ENCODE peak calls at places on chromosomes 13 and 19, in four cellular contexts. K, Y, V and N are unnamed samples.

GRCh38 chr13:37501187-37501586 is 97.4 kb downstream of the POSTN start:
- DNase-seq in K (no peak), Y (no peak), V (no peak), N (no peak)

GRCh38 chr13:40632915-40633314 is 33.5 kb downstream of the FOXO1 start:
- DNase-seq in K (no peak), Y (no peak), V (no peak), N (no peak)

GRCh38 chr19:40147338-40147692 is 43.9 kb upstream of the MAP3K10 start:
- DNase-seq in K (no peak), Y (no peak), V (no peak), N (no peak)

GRCh38 chr13:95536629-95537241 is 15.8 kb upstream of the CLDN10 start:
- DNase-seq in K (no peak), Y (peak), V (no peak), N (no peak)

GRCh38 chr19:43997631-43998290 is 5.0 kb upstream of the ZNF230 start:
- DNase-seq in K (no peak), Y (peak), V (no peak), N (no peak)

GRCh38 chr13:109427695-109428094 is 358.7 kb downstream of the IRS2 start:
- DNase-seq in K (no peak), Y (no peak), V (no peak), N (no peak)

GRCh38 chr13:31355001-31355400 is 155.2 kb downstream of the B3GLCT start:
- DNase-seq in K (no peak), Y (no peak), V (no peak), N (no peak)

GRCh38 chr19:27906081-27906480 is 1306.9 kb downstream of the UQCRFS1 start:
- DNase-seq in K (no peak), Y (no peak), V (no peak), N (no peak)

GRCh38 chr19:32862741-32863140 is 6.8 kb downstream of the SLC7A9 start:
- DNase-seq in K (no peak), Y (no peak), V (no peak), N (no peak)

GRCh38 chr13:40777166-40777956 is 6.4 kb upstream of the MRPS31 start:
- DNase-seq in K (no peak), Y (peak), V (peak), N (peak)

GRCh38 chr13:113573065-113573464 is 11.5 kb upstream of the TFDP1 start:
- DNase-seq in K (no peak), Y (no peak), V (no peak), N (no peak)

GRCh38 chr13:98349731-98350305 is 172.7 kb upstream of the RNF113B start:
- DNase-seq in K (no peak), Y (peak), V (peak), N (peak)

GRCh38 chr19:42255766-42256750 is 1.1 kb upstream of the ERF start:
- DNase-seq in K (no peak), Y (peak), V (no peak), N (peak)

GRCh38 chr19:35986111-35986510 is 8.9 kb upstream of the SDHAF1 start:
- DNase-seq in K (no peak), Y (no peak), V (no peak), N (no peak)

GRCh38 chr13:62040806-62041205 is 625.2 kb upstream of the PCDH20 start:
- DNase-seq in K (no peak), Y (no peak), V (no peak), N (no peak)

GRCh38 chr13:50844181-50844875 is 836 bp upstream of the DLEU7 start:
- DNase-seq in K (no peak), Y (no peak), V (no peak), N (no peak)

GRCh38 chr13:100511422-100511821 is 77.2 kb downstream of the GGACT start:
- DNase-seq in K (no peak), Y (no peak), V (no peak), N (no peak)

GRCh38 chr19:38917921-38918491 is 6.0 kb upstream of the CCER2 start:
- DNase-seq in K (no peak), Y (no peak), V (peak), N (no peak)

GRCh38 chr19:6890938-6891337 is 3.6 kb downstream of the ADGRE1 start:
- DNase-seq in K (no peak), Y (no peak), V (no peak), N (no peak)

GRCh38 chr13:31320946-31321345 is 121.2 kb downstream of the B3GLCT start:
- DNase-seq in K (no peak), Y (no peak), V (no peak), N (no peak)

GRCh38 chr13:59111711-59112110 is 1052.0 kb downstream of the DIAPH3 start:
- DNase-seq in K (no peak), Y (no peak), V (no peak), N (no peak)

DNA sequence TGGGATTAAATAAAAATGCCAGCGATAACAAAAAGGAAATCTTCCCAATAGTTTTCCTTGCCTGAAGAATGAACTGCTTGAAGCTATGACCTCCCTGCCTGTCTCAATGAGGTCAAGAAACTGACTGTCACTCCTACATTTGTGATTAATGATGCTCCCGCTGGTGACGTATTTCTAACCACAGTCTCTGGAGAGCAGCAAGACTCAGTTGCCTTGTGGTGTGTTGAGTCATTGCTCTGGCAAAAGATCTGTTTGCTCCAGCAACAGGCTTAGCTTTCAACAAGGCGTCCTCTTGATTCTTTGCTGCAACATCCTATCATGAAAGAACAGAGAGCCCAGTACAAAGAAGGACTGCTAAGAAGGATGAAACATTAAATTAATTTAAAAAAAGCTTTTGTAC is 1051.4 kb downstream of the DIAPH3 start:
- DNase-seq in K (no peak), Y (no peak), V (no peak), N (no peak)
- TF ChIP-seq FOXK2 in K (no peak), Y (no peak), V (no peak), N (no peak)

GRCh38 chr13:66312312-66313087 is 917.6 kb downstream of the PCDH9 start:
- DNase-seq in K (no peak), Y (no peak), V (peak), N (no peak)
- TF ChIP-seq FOXK2 in K (no peak), Y (no peak), V (no peak), N (no peak)

DNA sequence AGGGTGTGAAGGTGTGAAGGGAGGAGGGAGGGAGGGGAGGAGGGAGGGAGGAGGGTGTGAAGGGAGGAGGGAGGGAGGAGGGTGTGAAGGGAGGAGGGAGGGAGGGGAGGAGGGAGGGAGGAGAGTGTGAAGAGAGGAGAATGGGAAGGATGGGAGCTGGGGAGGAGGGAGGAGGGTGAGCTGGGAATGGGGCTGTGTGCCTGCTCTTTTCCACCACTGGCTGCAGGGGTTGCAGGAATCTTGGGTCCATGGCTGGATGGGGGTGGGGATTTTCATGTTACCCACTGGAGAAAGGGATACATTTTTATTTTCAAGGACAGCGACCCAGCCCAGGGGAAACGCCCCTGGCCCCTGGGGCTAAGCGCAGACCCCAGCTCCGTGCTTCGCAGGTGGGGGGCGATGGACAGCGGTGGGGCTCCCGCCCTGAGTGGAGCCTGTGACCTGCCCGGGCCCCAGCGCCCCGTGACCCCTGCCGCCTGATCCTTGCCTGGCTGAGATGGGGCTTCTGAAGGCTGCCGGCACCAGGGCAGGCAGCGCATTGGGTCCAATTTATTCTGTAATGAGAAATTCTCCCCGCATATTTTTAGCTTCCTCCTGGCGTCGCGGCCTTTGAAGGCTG is 3.0 kb upstream of the EFNA2 start:
- DNase-seq in K (no peak), Y (no peak), V (no peak), N (no peak)
- TF ChIP-seq FOXK2 in K (no peak), Y (no peak), V (no peak), N (no peak)

GRCh38 chr19:45041125-45041524 is 2.3 kb downstream of the CLASRP start:
- DNase-seq in K (no peak), Y (no peak), V (no peak), N (no peak)

GRCh38 chr19:45035755-45036154 is 3.1 kb upstream of the CLASRP start:
- DNase-seq in K (no peak), Y (no peak), V (no peak), N (no peak)

GRCh38 chr19:45037393-45038169 is 1.3 kb upstream of the CLASRP start:
- DNase-seq in K (no peak), Y (no peak), V (no peak), N (no peak)

GRCh38 chr19:45040059-45040767 is 1.4 kb downstream of the CLASRP start:
- DNase-seq in K (no peak), Y (no peak), V (no peak), N (no peak)

DNA sequence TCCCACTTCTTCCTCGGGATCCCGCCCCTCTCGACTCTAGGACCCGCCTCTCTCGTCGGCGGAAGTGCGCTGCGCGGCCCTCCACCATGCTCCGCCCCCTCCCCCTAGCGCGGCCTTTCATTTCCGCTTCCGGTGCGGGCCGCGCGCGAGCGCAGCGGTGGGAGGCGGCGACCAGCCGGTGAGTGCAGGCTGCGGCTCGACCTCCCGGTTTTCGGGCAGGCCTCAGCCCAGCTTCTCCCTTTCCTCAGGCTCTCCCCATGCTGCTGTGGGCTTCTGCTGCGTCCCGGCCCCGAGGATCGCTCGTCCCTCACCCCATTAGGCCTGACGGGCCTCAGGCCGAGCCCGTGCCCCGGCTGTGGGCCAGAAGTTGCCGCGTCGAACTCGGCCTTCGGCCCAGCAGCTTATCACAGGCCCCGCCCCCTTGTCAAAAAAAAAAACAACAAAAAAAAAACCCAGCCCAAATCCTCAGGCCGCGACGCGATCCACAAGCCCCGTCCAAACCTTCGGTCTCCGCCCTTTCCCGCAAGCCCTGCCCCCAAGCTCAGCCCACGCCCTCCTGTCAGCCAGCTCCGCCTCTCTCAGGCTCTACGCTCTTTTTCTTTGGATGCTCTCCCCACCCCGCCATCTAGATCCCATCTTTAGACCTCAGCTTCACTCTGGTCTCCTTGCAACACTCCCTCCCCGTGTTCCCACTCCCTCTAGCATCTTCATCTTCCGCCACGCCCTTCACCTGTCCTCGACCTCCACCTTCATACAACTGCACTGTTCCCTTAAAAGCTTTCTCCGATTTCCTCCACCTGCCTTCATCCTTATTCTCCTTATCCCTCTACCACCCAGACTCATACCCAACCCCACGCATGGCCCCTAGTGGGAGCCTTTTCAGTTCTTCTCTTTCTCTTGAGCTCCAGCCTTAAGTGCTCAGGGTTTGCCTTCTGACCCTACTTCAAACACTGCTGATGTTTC is at the start of gene CLASRP:
- DNase-seq in K (peak), Y (peak), V (peak), N (peak)
- TF ChIP-seq FOXK2 in K (no peak), Y (no peak), V (no peak), N (no peak)

GRCh38 chr13:71663431-71663830 is 203.6 kb downstream of the DACH1 start:
- DNase-seq in K (no peak), Y (no peak), V (no peak), N (no peak)
- TF ChIP-seq FOXK2 in K (no peak), Y (no peak), V (no peak), N (no peak)

GRCh38 chr13:29282096-29282495 is 313.4 kb downstream of the SLC7A1 start:
- DNase-seq in K (no peak), Y (no peak), V (no peak), N (no peak)

GRCh38 chr13:29279859-29280258 is 315.6 kb downstream of the SLC7A1 start:
- DNase-seq in K (no peak), Y (no peak), V (no peak), N (no peak)

DNA sequence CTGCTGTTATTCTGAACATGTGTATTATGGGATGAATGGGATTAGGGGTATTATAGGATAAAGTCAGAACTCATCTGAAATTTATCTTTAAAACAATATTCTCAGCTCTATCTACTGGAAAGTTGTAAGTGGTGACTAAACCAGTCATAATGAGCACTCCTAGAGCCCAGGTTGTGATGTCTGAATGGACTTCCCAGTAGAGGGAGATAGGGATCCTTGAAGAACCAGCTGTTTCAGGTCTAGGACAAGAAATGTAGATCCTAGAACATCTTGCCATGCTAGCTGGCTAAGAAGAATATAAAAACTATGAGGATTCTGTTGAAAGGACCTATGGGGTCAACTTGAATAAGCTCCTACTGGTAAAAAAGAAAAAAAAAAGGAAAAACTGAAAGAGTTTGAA is 310.8 kb downstream of the SLC7A1 start:
- DNase-seq in K (no peak), Y (no peak), V (no peak), N (no peak)
- TF ChIP-seq FOXK2 in K (no peak), Y (no peak), V (no peak), N (no peak)